ENCODE peak calls at places on chromosomes 16 and 17, in nine cellular contexts. D, K, I, Z, Y, P, N, F and X are unnamed samples.
A peak's percentile ranks its signal among the peaks of the same experiment; 100 is the strongest.

GRCh38 chr17:75513667-75514052 is 1.7 kb downstream of the CASKIN2 start:
- DNase-seq in D (no peak), K (no peak), I (no peak), Z (no peak), Y (no peak), P (no peak), N (no peak), F (no peak), X (no peak)

GRCh38 chr17:45228121-45228941 is 6.6 kb downstream of the FMNL1 start:
- DNase-seq in D (no peak), K (peak; percentile 33), I (peak; percentile 28), Z (no peak), Y (no peak), P (no peak), N (peak; percentile 52), F (no peak), X (no peak)

GRCh38 chr17:55433629-55434422 is 12.2 kb upstream of the MMD start:
- DNase-seq in D (peak; percentile 93), K (no peak), I (no peak), Z (no peak), Y (peak; percentile 46), P (no peak), N (no peak), F (no peak), X (peak; percentile 84)

GRCh38 chr17:16593356-16594102 is 24.5 kb upstream of the ZNF287 start:
- DNase-seq in D (peak; percentile 29), K (no peak), I (no peak), Z (no peak), Y (no peak), P (no peak), N (no peak), F (no peak), X (no peak)

GRCh38 chr17:18968945-18969887 is 17.3 kb downstream of the SLC5A10 start:
- DNase-seq in D (peak; percentile 87), K (no peak), I (no peak), Z (no peak), Y (peak; percentile 81), P (no peak), N (no peak), F (no peak), X (peak; percentile 74)

GRCh38 chr17:63700528-63701441 is 860 bp upstream of the LIMD2 start:
- DNase-seq in D (peak; percentile 79), K (peak; percentile 64), I (peak; percentile 83), Z (peak; percentile 29), Y (peak; percentile 27), P (peak; percentile 43), N (peak; percentile 66), F (peak; percentile 74), X (peak; percentile 69)

GRCh38 chr16:84508502-84508901 is 4.0 kb upstream of the MEAK7 start:
- DNase-seq in D (no peak), K (peak; percentile 31), I (peak; percentile 35), Z (no peak), Y (no peak), P (no peak), N (no peak), F (no peak), X (no peak)

GRCh38 chr17:1710807-1711553 is 803 bp upstream of the TLCD2 start:
- DNase-seq in D (peak; percentile 45), K (no peak), I (no peak), Z (no peak), Y (no peak), P (peak; percentile 12), N (no peak), F (peak; percentile 37), X (no peak)

GRCh38 chr17:72556944-72557826 is 436.4 kb downstream of the SOX9 start:
- DNase-seq in D (peak; percentile 80), K (peak; percentile 61), I (peak; percentile 72), Z (peak; percentile 13), Y (peak; percentile 79), P (peak; percentile 57), N (peak; percentile 67), F (peak; percentile 88), X (peak; percentile 87)

GRCh38 chr16:12747261-12747660 is 56.4 kb downstream of the CPPED1 start:
- DNase-seq in D (no peak), K (no peak), I (no peak), Z (no peak), Y (no peak), P (no peak), N (no peak), F (no peak), X (no peak)

GRCh38 chr17:66730497-66730923 is 104.4 kb upstream of the CACNG5 start:
- DNase-seq in D (no peak), K (no peak), I (no peak), Z (no peak), Y (no peak), P (no peak), N (no peak), F (no peak), X (no peak)

GRCh38 chr16:27177031-27177774 is 26.1 kb upstream of the KDM8 start:
- DNase-seq in D (peak; percentile 94), K (no peak), I (no peak), Z (no peak), Y (no peak), P (no peak), N (peak; percentile 45), F (no peak), X (peak; percentile 80)

GRCh38 chr17:57395721-57396321 is 139.5 kb downstream of the MSI2 start:
- DNase-seq in D (no peak), K (no peak), I (no peak), Z (no peak), Y (no peak), P (no peak), N (no peak), F (no peak), X (no peak)

GRCh38 chr16:25026621-25027020 is 11.5 kb upstream of the ARHGAP17 start:
- DNase-seq in D (no peak), K (no peak), I (no peak), Z (no peak), Y (no peak), P (no peak), N (no peak), F (no peak), X (no peak)

GRCh38 chr17:42780816-42781638 is 617 bp downstream of the WNK4 start:
- DNase-seq in D (peak; percentile 60), K (no peak), I (no peak), Z (no peak), Y (no peak), P (no peak), N (no peak), F (peak; percentile 62), X (peak; percentile 52)